ENCODE peak calls at places on chromosomes 16 and 17, in four cellular contexts. H is activated T-helper 1 cell treated with anti-CD3 and anti-CD28 coated beads, Interleukin-2, amount 50 U/mL, for 16 hours; K is HCT116; Z is C1 segment of cervical spinal cord. Q is an unnamed sample.

GRCh38 chr17:61644800-61645774 is 54.1 kb upstream of the NACA2 start:
- DNase-seq in H (no peak), K (no peak), Z (no peak), Q (no peak)

GRCh38 chr16:26667271-26667703 is 399.4 kb upstream of the C16orf82 start:
- DNase-seq in H (no peak), K (no peak), Z (no peak), Q (no peak)

GRCh38 chr17:5047446-5047845 is 12.2 kb upstream of the SLC52A1 start:
- DNase-seq in H (no peak), K (no peak), Z (no peak), Q (no peak)

GRCh38 chr16:2298621-2299020 is 30.7 kb upstream of the RNPS1 start:
- DNase-seq in H (no peak), K (no peak), Z (no peak), Q (no peak)

GRCh38 chr17:82751171-82751570 is 694 bp upstream of the TBCD start:
- DNase-seq in H (no peak), K (no peak), Z (no peak), Q (no peak)

GRCh38 chr17:80774643-80775281 is 216.9 kb upstream of the CHMP6 start:
- DNase-seq in H (no peak), K (no peak), Z (no peak), Q (no peak)

GRCh38 chr16:21150375-21151001 is at the start of gene DNAH3:
- DNase-seq in H (no peak), K (no peak), Z (no peak), Q (no peak)

GRCh38 chr16:73217654-73218053 is 169.7 kb upstream of the ZFHX3 start:
- DNase-seq in H (no peak), K (no peak), Z (no peak), Q (no peak)

GRCh38 chr16:6021544-6021943 is 923.9 kb upstream of the EEF2KMT start:
- DNase-seq in H (no peak), K (no peak), Z (no peak), Q (no peak)

GRCh38 chr16:89444151-89444723 is 46.1 kb downstream of the ANKRD11 start:
- DNase-seq in H (no peak), K (no peak), Z (no peak), Q (no peak)

GRCh38 chr17:79006001-79006400 is 3.6 kb downstream of the CANT1 start:
- DNase-seq in H (no peak), K (no peak), Z (no peak), Q (no peak)

GRCh38 chr16:4489030-4489429 is 12.8 kb downstream of the HMOX2 start:
- DNase-seq in H (no peak), K (no peak), Z (no peak), Q (no peak)

GRCh38 chr16:87457724-87458423 is 35.0 kb downstream of the ZCCHC14 start:
- DNase-seq in H (peak), K (peak), Z (no peak), Q (no peak)

GRCh38 chr16:19210175-19210924 is 42.3 kb downstream of the SYT17 start:
- DNase-seq in H (no peak), K (peak), Z (no peak), Q (no peak)

GRCh38 chr17:9844153-9844552 is 18.4 kb downstream of the GLP2R start:
- DNase-seq in H (no peak), K (no peak), Z (no peak), Q (no peak)

GRCh38 chr17:80671823-80672105 is 127.1 kb downstream of the RPTOR start:
- DNase-seq in H (no peak), K (no peak), Z (no peak), Q (no peak)

GRCh38 chr17:67072885-67073284 is 28.5 kb downstream of the CACNG1 start:
- DNase-seq in H (no peak), K (no peak), Z (no peak), Q (no peak)

GRCh38 chr16:3945751-3946603 is 65.5 kb upstream of the CREBBP start:
- DNase-seq in H (no peak), K (peak), Z (no peak), Q (peak)

GRCh38 chr16:65117701-65118448 is 4.0 kb downstream of the CDH11 start:
- DNase-seq in H (no peak), K (peak), Z (peak), Q (peak)

GRCh38 chr16:69448470-69449193 is 24.2 kb downstream of the CYB5B start:
- DNase-seq in H (no peak), K (no peak), Z (no peak), Q (no peak)

GRCh38 chr16:68782198-68783174 is 45.4 kb downstream of the CDH1 start:
- DNase-seq in H (no peak), K (no peak), Z (no peak), Q (no peak)

GRCh38 chr17:63478814-63479494 is 2.1 kb downstream of the ACE start:
- DNase-seq in H (peak), K (peak), Z (peak), Q (peak)

GRCh38 chr16:78629173-78629572 is 529.7 kb downstream of the WWOX start:
- DNase-seq in H (no peak), K (no peak), Z (no peak), Q (no peak)

GRCh38 chr16:21611546-21612384 is 12.4 kb downstream of the METTL9 start:
- DNase-seq in H (no peak), K (no peak), Z (no peak), Q (no peak)

GRCh38 chr17:41717408-41718286 is 5.5 kb downstream of the GAST start:
- DNase-seq in H (no peak), K (no peak), Z (peak), Q (no peak)

GRCh38 chr17:60102632-60103047 is 23.9 kb upstream of the HEATR6 start:
- DNase-seq in H (no peak), K (no peak), Z (peak), Q (no peak)

GRCh38 chr17:4934173-4934979 is 2.3 kb downstream of the GP1BA start:
- DNase-seq in H (no peak), K (no peak), Z (no peak), Q (no peak)

GRCh38 chr16:30874244-30874820 is 19.5 kb downstream of the BCL7C start:
- DNase-seq in H (no peak), K (no peak), Z (no peak), Q (no peak)

GRCh38 chr17:4771519-4772234 is at the start of gene TM4SF5:
- DNase-seq in H (no peak), K (no peak), Z (no peak), Q (no peak)

GRCh38 chr16:87178977-87179376 is 138.2 kb downstream of the C16orf95 start:
- DNase-seq in H (no peak), K (no peak), Z (no peak), Q (no peak)